ENCODE peak calls at places on chromosomes 7 and 10, in eight cellular contexts. I is upper lobe of right lung, T is lower leg skin, J is WERI-Rb-1, H is left ventricle myocardium inferior, N is AG04450, M is fibroblast of the aortic adventitia, C is body of pancreas. Z is an unnamed sample.

GRCh38 chr10:11589738-11590137 is 21.7 kb downstream of the USP6NL start:
- DNase-seq in N (no peak), M (no peak), I (no peak), C (no peak), T (no peak), H (no peak), J (no peak), Z (no peak)

GRCh38 chr10:62095341-62096071 is 173.1 kb downstream of the RTKN2 start:
- DNase-seq in N (no peak), H (no peak), I (no peak), J (no peak), M (peak), C (no peak), T (no peak), Z (no peak)

GRCh38 chr10:116848032-116848911 is 1.0 kb upstream of the ENO4 start:
- DNase-seq in H (no peak), M (no peak), J (no peak), I (no peak), N (no peak), T (no peak), C (no peak), Z (no peak)

GRCh38 chr7:33517191-33517590 is 387.8 kb downstream of the BBS9 start:
- DNase-seq in N (no peak), J (no peak), M (no peak), C (no peak), I (no peak), H (no peak), T (no peak), Z (no peak)

GRCh38 chr10:129097776-129098175 is 369.3 kb upstream of the MGMT start:
- DNase-seq in J (no peak), T (no peak), C (no peak), M (peak), N (no peak), I (no peak), H (no peak), Z (no peak)

GRCh38 chr7:128215281-128215680 is 25.8 kb upstream of the LEP start:
- DNase-seq in J (no peak), C (no peak), N (peak), M (peak), I (no peak), H (no peak), T (no peak), Z (peak)

GRCh38 chr10:34580643-34581042 is 234.5 kb downstream of the PARD3 start:
- DNase-seq in T (no peak), C (no peak), I (no peak), N (no peak), H (no peak), J (no peak), M (peak), Z (no peak)

GRCh38 chr7:91182819-91183405 is 81.3 kb upstream of the FZD1 start:
- DNase-seq in J (no peak), M (peak), I (no peak), H (no peak), N (peak), T (no peak), C (no peak), Z (peak)

GRCh38 chr7:891291-891690 is 14.9 kb downstream of the GET4 start:
- DNase-seq in C (no peak), M (no peak), T (no peak), N (no peak), J (no peak), I (no peak), H (no peak), Z (no peak)

GRCh38 chr7:27375958-27376357 is 133.4 kb downstream of the EVX1 start:
- DNase-seq in T (no peak), N (no peak), M (no peak), J (no peak), C (no peak), I (no peak), H (no peak), Z (no peak)

GRCh38 chr7:103988468-103989199 is 824 bp downstream of the RELN start:
- DNase-seq in T (no peak), C (no peak), N (no peak), H (no peak), M (peak), I (no peak), J (no peak), Z (no peak)

GRCh38 chr7:80537091-80537490 is 25.2 kb upstream of the GNAT3 start:
- DNase-seq in I (no peak), J (no peak), T (no peak), H (no peak), C (no peak), N (no peak), M (no peak), Z (no peak)

GRCh38 chr7:128104109-128104742 is 73.0 kb upstream of the LRRC4 start:
- DNase-seq in N (no peak), M (peak), C (peak), J (no peak), T (no peak), I (no peak), H (peak), Z (no peak)

GRCh38 chr7:70647801-70648491 is 484.0 kb upstream of the GALNT17 start:
- DNase-seq in I (no peak), T (no peak), M (no peak), C (no peak), N (no peak), H (no peak), J (no peak), Z (no peak)

GRCh38 chr7:42831051-42831952 is 80.6 kb downstream of the C7orf25 start:
- DNase-seq in C (peak), I (peak), H (peak), J (peak), T (peak), N (no peak), M (peak), Z (no peak)

GRCh38 chr10:103204353-103205255 is 11.5 kb upstream of the NT5C2 start:
- DNase-seq in M (no peak), J (no peak), N (peak), C (no peak), T (no peak), I (no peak), H (no peak), Z (no peak)

GRCh38 chr7:7639847-7640220 is 718 bp upstream of the UMAD1 start:
- DNase-seq in H (no peak), J (no peak), M (peak), N (no peak), C (no peak), I (no peak), T (no peak), Z (no peak)

DNA sequence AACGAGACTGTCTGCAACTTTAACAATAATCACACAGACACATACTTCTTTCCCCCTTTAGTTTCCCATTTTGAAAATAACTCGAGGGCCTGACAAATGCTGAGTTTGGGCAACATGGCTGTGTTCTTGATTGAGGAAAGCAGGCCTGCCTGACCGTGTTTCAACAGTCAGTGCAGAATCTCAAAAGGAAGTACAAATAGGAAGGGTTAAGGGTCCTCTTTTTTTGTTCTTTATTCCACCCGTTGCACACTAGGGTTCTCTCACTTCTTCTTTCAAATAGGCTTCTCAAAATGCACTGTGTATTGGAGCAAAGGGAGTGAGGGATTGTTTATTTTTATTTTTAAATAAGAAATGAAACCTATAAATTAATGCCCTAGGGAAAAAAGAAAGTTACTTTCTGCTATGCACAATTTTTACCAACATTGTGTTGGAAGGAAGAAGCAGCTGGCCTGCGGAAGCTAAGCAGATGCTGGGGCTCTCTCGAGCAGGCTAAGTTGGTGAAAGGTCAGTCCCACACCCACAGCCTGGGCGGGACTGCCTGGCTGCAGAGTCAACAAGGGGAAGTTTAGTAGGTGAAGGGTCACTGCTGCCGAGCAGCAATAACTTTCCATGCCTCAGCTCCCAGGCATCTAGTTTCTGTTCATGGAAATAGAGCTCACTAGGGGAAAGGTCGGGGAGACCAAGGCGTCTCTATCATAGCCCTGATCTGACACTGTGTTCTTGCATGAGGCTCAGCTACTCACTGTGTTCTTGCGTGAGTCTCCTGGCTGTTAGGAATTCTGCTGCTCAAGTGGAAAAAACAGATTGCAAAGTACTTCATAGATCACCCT is 12.2 kb upstream of the PDK4 start:
- DNase-seq in C (peak), I (peak), J (peak), M (peak), N (peak), H (peak), T (peak), Z (peak)
- H3K4me3 ChIP-seq in C (no peak), I (peak), J (peak), M (peak), N (peak), H (peak), T (no peak), Z (peak)

GRCh38 chr7:93148727-93149126 is 542 bp upstream of the SAMD9L start:
- DNase-seq in T (no peak), C (no peak), J (no peak), H (no peak), M (no peak), I (no peak), N (no peak), Z (no peak)
- H3K4me3 ChIP-seq in T (no peak), C (no peak), J (no peak), H (peak), M (no peak), I (peak), N (no peak), Z (no peak)

GRCh38 chr10:1578392-1579140 is 158.8 kb downstream of the ADARB2 start:
- DNase-seq in C (no peak), I (no peak), T (no peak), M (no peak), H (no peak), N (no peak), J (no peak), Z (no peak)
- H3K4me3 ChIP-seq in C (no peak), I (no peak), T (no peak), M (no peak), H (no peak), N (no peak), J (no peak), Z (no peak)

GRCh38 chr7:129845972-129846327 is 106.8 kb downstream of the UBE2H start:
- DNase-seq in J (no peak), C (no peak), I (no peak), M (peak), T (no peak), H (no peak), N (peak), Z (peak)
- H3K4me3 ChIP-seq in J (no peak), C (no peak), I (no peak), M (no peak), T (no peak), H (no peak), N (no peak), Z (no peak)

GRCh38 chr10:101225846-101226361 is 3.4 kb downstream of the LBX1 start:
- DNase-seq in M (no peak), C (no peak), T (no peak), I (no peak), H (no peak), N (no peak), J (no peak), Z (no peak)

GRCh38 chr10:101224060-101224909 is 5.0 kb downstream of the LBX1 start:
- DNase-seq in T (no peak), N (no peak), J (no peak), I (no peak), C (no peak), H (no peak), M (no peak), Z (no peak)

GRCh38 chr10:101226506-101226887 is 2.8 kb downstream of the LBX1 start:
- DNase-seq in M (no peak), I (no peak), H (no peak), J (no peak), C (no peak), N (no peak), T (no peak), Z (no peak)

GRCh38 chr10:101223274-101224059 is 5.8 kb downstream of the LBX1 start:
- DNase-seq in I (no peak), T (no peak), J (no peak), H (no peak), N (no peak), M (no peak), C (no peak), Z (no peak)

GRCh38 chr10:101224910-101225823 is 4.1 kb downstream of the LBX1 start:
- DNase-seq in M (no peak), H (no peak), N (no peak), J (no peak), I (no peak), C (no peak), T (no peak), Z (no peak)
- H3K4me3 ChIP-seq in M (no peak), H (peak), N (no peak), J (no peak), I (peak), C (no peak), T (no peak), Z (no peak)

GRCh38 chr7:101169838-101170531 is 4.6 kb upstream of the VGF start:
- DNase-seq in J (peak), T (peak), M (peak), H (peak), C (peak), I (peak), N (no peak), Z (no peak)

GRCh38 chr7:101170617-101171441 is 5.5 kb upstream of the VGF start:
- DNase-seq in I (no peak), T (no peak), C (no peak), M (no peak), H (no peak), J (no peak), N (no peak), Z (no peak)

GRCh38 chr7:101167645-101168411 is 2.5 kb upstream of the VGF start:
- DNase-seq in J (no peak), I (no peak), C (no peak), M (no peak), H (no peak), N (no peak), T (no peak), Z (no peak)

GRCh38 chr7:101168412-101169049 is 3.2 kb upstream of the VGF start:
- DNase-seq in T (no peak), H (no peak), M (no peak), I (no peak), N (no peak), C (no peak), J (no peak), Z (no peak)

GRCh38 chr7:101169110-101169837 is 3.9 kb upstream of the VGF start:
- DNase-seq in H (no peak), J (no peak), M (no peak), C (no peak), T (no peak), N (no peak), I (no peak), Z (no peak)
- H3K4me3 ChIP-seq in H (no peak), J (no peak), M (no peak), C (no peak), T (no peak), N (peak), I (no peak), Z (no peak)

GRCh38 chr10:75681334-75681733 is 249.9 kb downstream of the LRMDA start:
- DNase-seq in H (no peak), C (no peak), I (no peak), M (no peak), T (no peak), J (no peak), N (no peak), Z (no peak)
- H3K4me3 ChIP-seq in H (no peak), C (no peak), I (no peak), M (no peak), T (no peak), J (no peak), N (no peak), Z (no peak)

GRCh38 chr10:99659868-99660366 is 608 bp downstream of the ENTPD7 start:
- DNase-seq in J (no peak), H (no peak), T (no peak), I (no peak), C (no peak), M (no peak), N (no peak), Z (no peak)

GRCh38 chr10:99658622-99659030 is 683 bp upstream of the ENTPD7 start:
- DNase-seq in M (peak), I (peak), C (peak), J (peak), H (peak), T (no peak), N (no peak), Z (no peak)

GRCh38 chr10:99659031-99659867 is at the start of gene ENTPD7:
- DNase-seq in T (peak), H (peak), J (peak), N (peak), M (peak), I (peak), C (peak), Z (peak)

GRCh38 chr10:99661370-99661749 is 2.1 kb downstream of the ENTPD7 start:
- DNase-seq in M (peak), I (no peak), C (no peak), T (no peak), N (peak), H (no peak), J (no peak), Z (peak)

DNA sequence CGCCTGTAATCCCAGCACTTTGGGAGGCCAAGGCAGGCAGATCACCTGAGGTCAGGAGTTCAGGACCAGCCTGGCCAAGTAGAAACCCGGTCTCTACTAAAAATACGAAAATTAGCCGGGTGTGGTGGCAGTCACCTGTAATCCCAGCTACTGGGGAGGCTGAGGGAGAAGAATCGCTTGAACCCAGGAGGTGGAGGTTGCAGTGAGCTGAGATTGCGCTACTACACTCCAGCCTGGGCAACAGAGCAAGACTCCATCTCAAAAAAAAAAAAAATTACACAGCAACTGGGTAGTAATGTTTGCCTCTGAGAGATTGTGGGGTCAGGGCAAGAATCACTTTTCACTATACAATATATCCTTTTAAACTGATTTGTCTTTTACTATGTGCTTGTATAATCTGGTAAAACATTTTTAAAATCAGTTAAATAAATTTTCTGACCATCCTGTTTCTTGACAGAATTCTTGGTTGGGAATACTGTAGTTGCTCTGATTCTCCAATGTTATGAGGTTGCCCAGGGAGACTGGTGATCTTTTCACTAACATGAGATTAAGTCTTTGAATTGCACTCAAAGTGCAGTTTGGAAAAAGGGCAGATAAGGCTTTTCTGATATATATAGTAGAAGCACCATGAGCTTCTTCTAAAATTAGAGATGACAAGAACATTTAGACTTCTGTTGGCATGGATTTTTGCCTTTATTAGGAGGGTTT is 1.5 kb downstream of the ENTPD7 start:
- DNase-seq in M (peak), T (no peak), N (no peak), C (no peak), I (no peak), J (no peak), H (no peak), Z (no peak)
- H3K4me3 ChIP-seq in M (peak), T (no peak), N (peak), C (no peak), I (no peak), J (no peak), H (peak), Z (peak)

DNA sequence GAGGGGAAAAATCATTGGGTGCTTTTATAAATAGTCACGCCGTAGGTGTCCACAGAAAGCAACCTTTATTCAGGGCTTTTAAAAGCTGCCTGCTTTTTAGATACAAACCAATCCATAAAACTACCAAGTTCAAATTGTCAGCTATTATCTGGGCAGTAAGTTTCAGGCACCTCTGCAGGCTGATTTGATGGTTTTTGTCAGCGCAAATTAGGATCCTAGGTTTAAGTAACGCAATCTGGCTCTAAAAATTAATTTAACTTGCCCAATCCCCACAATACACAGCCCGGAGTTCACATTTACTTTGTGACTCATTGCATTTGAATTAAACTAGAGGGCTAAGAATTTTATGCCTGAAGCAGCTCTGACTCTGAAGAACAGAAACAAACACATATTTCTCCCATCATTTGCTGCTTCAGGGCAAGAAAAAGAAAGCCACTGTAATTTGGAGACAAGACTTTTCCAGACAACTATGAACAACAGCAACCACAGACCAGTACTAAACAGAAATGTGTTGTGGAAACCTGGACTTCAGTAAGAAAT is 43.3 kb downstream of the NRP1 start:
- DNase-seq in H (no peak), T (no peak), I (no peak), N (peak), J (no peak), C (no peak), M (peak), Z (peak)
- H3K4me3 ChIP-seq in H (peak), T (no peak), I (no peak), N (no peak), J (no peak), C (no peak), M (no peak), Z (no peak)